ENCODE peak calls at places on chromosomes 16 and 17, in five cellular contexts. U is PC-9, I is SK-N-SH, Q is endothelial cell of umbilical vein, D is IMR-90. R is an unnamed sample. For H3K4me1, the result is how much of the 10 kb centered on the place peaks cover.

GRCh38 chr17:79892457-79893236 is 53.4 kb upstream of the CBX4 start:
- DNase-seq in U (peak), Q (no peak), D (no peak), I (no peak), R (no peak)

GRCh38 chr16:53642094-53642493 is 61.6 kb downstream of the RPGRIP1L start:
- DNase-seq in D (no peak), Q (no peak), I (no peak), U (no peak), R (no peak)

GRCh38 chr16:77327717-77328116 is 107.1 kb downstream of the ADAMTS18 start:
- DNase-seq in D (no peak), Q (no peak), U (no peak), I (no peak), R (no peak)

GRCh38 chr17:42023524-42024349 is 3.8 kb downstream of the NKIRAS2 start:
- DNase-seq in Q (no peak), I (no peak), U (peak), D (no peak), R (no peak)

GRCh38 chr16:1545044-1545736 is 11.7 kb downstream of the TMEM204 start:
- DNase-seq in Q (peak), I (no peak), U (no peak), D (no peak), R (no peak)

GRCh38 chr17:6712058-6712853 is 913 bp downstream of the SLC13A5 start:
- DNase-seq in I (peak), D (no peak), Q (no peak), U (peak), R (no peak)

GRCh38 chr17:10151667-10152496 is 46.5 kb downstream of the GAS7 start:
- DNase-seq in I (no peak), D (no peak), U (no peak), Q (no peak), R (no peak)

GRCh38 chr17:71118039-71118438 is 948.7 kb downstream of the KCNJ2 start:
- DNase-seq in U (peak), D (peak), Q (no peak), I (peak), R (peak)

GRCh38 chr16:2971134-2971984 is 2.2 kb downstream of the PAQR4 start:
- DNase-seq in D (no peak), I (no peak), Q (no peak), U (no peak), R (no peak)

GRCh38 chr16:84048871-84049270 is 6.3 kb upstream of the SLC38A8 start:
- DNase-seq in I (no peak), U (no peak), Q (no peak), D (no peak), R (no peak)

GRCh38 chr16:17358846-17359245 is 111.9 kb downstream of the XYLT1 start:
- DNase-seq in U (no peak), D (no peak), I (no peak), Q (no peak), R (no peak)

GRCh38 chr17:44916059-44916780 is 920 bp upstream of the GFAP start:
- DNase-seq in I (peak), U (no peak), Q (peak), D (no peak), R (no peak)

GRCh38 chr17:44914698-44915271 is 515 bp downstream of the GFAP start:
- DNase-seq in Q (no peak), U (no peak), D (no peak), I (peak), R (no peak)

GRCh38 chr17:44915321-44915726 is at the start of gene GFAP:
- DNase-seq in I (peak), D (no peak), U (no peak), Q (no peak), R (no peak)

GRCh38 chr17:44916781-44917241 is 1.5 kb upstream of the GFAP start:
- DNase-seq in D (peak), U (peak), Q (peak), I (peak), R (no peak)

DNA sequence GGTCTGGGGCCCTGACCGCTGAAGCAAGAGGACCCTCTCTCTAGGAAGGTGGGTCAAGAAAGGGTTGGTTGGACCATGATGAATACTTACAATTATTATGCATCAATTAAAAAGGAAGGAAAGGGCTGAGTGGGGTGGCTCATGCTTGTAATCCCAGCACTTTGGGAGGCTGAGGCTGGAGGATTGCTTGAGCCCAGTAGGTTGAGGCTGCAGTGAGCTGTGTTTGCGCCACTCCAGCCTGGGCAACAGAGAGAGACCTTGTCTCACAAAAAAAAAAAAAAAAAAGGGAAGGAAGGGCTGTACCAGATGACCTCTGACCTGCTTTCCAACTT is 393 bp upstream of the GFAP start:
- DNase-seq in U (no peak), D (no peak), I (no peak), Q (no peak), R (no peak)
- H2AFZ ChIP-seq in U (no peak), D (no peak), I (no peak), Q (no peak), R (no peak)

DNA sequence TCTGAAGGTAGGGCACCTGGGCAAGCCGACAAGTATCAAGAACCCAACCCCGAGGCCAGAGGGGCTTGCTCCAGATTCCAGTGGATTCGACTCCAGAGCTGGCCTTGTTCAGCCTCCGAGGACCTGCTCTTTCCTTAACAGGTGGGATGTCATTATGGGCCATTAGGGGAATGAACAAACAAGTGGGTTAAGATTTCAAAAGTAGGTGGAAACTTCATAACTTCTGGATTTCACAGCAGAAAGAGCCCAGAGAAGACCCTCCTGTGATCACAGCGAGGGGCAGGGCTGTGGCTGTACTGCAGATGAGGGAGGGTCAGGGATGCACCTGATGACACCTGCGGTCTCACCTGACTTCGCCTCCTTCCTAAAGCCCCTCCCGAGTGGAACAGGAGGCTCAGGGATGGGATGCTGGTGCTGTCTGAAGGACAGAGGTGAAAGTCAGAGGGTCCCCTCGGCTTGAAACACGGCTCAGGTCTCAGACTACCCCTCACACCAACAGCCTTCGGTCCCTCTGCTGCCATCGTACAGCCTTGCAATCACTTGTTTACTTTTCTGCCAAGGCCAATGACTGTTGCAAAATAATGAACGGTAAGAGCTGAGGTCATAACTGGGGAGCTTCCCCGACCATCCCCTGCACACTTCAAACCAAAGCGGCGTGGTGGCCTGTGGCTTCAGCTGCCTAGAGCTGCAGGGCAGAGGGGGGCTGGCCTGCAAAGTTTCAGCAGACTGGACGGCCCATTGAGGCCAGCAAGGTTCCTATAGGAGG is 5.5 kb downstream of the PAM16 start:
- DNase-seq in U (no peak), I (no peak), D (no peak), Q (no peak), R (no peak)
- H3K4me1 ChIP-seq in U (under half), I (under half), D (under half), Q (under half), R (under half)

GRCh38 chr17:50426472-50426782 is 409 bp downstream of the ACSF2 start:
- DNase-seq in D (no peak), I (no peak), U (no peak), Q (no peak), R (no peak)

GRCh38 chr17:50426814-50427787 is 1.1 kb downstream of the ACSF2 start:
- DNase-seq in D (peak), Q (peak), U (peak), I (peak), R (peak)

GRCh38 chr17:50424246-50425000 is 1.6 kb upstream of the ACSF2 start:
- DNase-seq in I (no peak), Q (no peak), U (no peak), D (no peak), R (no peak)

GRCh38 chr17:50425001-50425681 is 877 bp upstream of the ACSF2 start:
- DNase-seq in D (no peak), Q (no peak), U (no peak), I (no peak), R (no peak)

DNA sequence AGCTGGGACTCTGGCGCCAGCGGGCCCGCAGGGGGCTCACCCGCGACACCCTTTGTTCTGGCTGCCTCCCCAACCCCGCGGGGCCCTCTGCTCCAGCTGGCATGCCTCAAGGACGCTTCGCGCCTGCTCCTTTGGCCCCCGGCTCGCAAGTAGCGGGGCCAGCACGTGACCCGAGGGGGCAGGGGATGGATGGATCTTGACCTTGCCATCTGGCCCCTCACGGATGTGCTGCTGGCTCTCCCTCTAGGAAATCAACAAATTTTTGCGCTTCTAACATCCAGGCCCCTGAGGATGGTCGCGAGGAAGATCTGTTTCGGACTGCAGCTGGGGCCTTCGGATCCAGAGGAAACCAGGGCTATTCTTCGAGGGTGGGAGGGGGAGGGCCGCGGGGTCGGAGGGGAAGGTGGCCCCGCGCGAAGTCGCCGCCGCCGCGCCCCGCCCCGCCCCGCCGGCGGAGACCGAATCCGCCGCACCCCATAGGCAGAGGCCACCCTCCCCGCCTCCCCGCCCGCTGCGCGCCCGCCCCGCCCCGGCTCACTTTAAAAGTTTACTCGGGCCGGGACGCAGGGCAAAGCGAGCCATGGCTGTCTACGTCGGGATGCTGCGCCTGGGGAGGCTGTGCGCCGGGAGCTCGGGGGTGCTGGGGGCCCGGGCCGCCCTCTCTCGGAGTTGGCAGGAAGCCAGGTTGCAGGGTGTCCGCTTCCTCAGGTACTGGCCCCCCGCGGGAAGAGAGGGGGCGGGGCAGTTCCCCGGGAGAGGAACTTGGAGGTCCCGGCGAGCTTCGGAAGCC is at the start of gene ACSF2:
- DNase-seq in I (peak), D (peak), U (peak), Q (peak), R (peak)
- H2AFZ ChIP-seq in I (peak), D (peak), U (peak), Q (peak), R (peak)

GRCh38 chr16:20898938-20899502 is 1.1 kb downstream of the DCUN1D3 start:
- DNase-seq in U (no peak), Q (peak), D (peak), I (no peak), R (no peak)
- H3K4me1 ChIP-seq in U (half or more), Q (under half), D (under half), I (under half), R (under half)

GRCh38 chr17:16917995-16918394 is 53.9 kb downstream of the TNFRSF13B start:
- DNase-seq in I (no peak), Q (no peak), D (no peak), U (no peak), R (no peak)

GRCh38 chr17:16918443-16918842 is 53.5 kb downstream of the TNFRSF13B start:
- DNase-seq in D (no peak), I (no peak), U (no peak), Q (no peak), R (no peak)

GRCh38 chr17:16912021-16912962 is 59.6 kb downstream of the TNFRSF13B start:
- DNase-seq in D (no peak), I (no peak), U (no peak), Q (no peak), R (no peak)

GRCh38 chr17:16916557-16916920 is 55.4 kb downstream of the TNFRSF13B start:
- DNase-seq in I (no peak), D (no peak), Q (no peak), U (no peak), R (no peak)

GRCh38 chr17:16915752-16916556 is 56.0 kb downstream of the TNFRSF13B start:
- DNase-seq in Q (peak), D (peak), U (peak), I (peak), R (peak)
- H2AFZ ChIP-seq in Q (no peak), D (peak), U (no peak), I (no peak), R (no peak)

GRCh38 chr17:48246623-48247022 is 139.1 kb downstream of the SNX11 start:
- DNase-seq in U (no peak), D (peak), I (no peak), Q (no peak), R (no peak)
- H3K4me1 ChIP-seq in U (half or more), D (under half), I (under half), Q (half or more), R (under half)

R was measured in OCI-LY7.